ENCODE peak calls at places on chromosomes 12 and 14, in ten cellular contexts. One of them, this sample, is unnamed.

GRCh38 chr12:30847259-30847658 is 79.3 kb upstream of the TSPAN11 start:
- DNase-seq in stimulated activated CD8-positive, alpha-beta memory T cell treated with anti-CD3 and anti-CD28 coated beads, Interleukin-7, amount 100 ng/mL, for 24 hours: no peak
- DNase-seq in GM18507: no peak
- DNase-seq in stimulated activated CD4-positive, alpha-beta T cell treated with anti-CD3 and anti-CD28 coated beads, Interleukin-15, amount 100 ng/mL, for 1 hour: no peak
- DNase-seq in RPMI7951: peak; percentile 60
- DNase-seq in non-pigmented ciliary epithelial cell: no peak
- DNase-seq in amygdala: no peak
- DNase-seq in T-helper 2 cell: peak; percentile 17
- DNase-seq in OCI-LY7: peak; percentile 84
- DNase-seq in glutamatergic neuron: no peak
- DNase-seq in this sample: no peak

GRCh38 chr12:16603265-16603915 is 2.6 kb downstream of the LMO3 start:
- DNase-seq in stimulated activated CD8-positive, alpha-beta memory T cell treated with anti-CD3 and anti-CD28 coated beads, Interleukin-7, amount 100 ng/mL, for 24 hours: no peak
- DNase-seq in GM18507: no peak
- DNase-seq in stimulated activated CD4-positive, alpha-beta T cell treated with anti-CD3 and anti-CD28 coated beads, Interleukin-15, amount 100 ng/mL, for 1 hour: no peak
- DNase-seq in RPMI7951: no peak
- DNase-seq in non-pigmented ciliary epithelial cell: no peak
- DNase-seq in amygdala: no peak
- DNase-seq in T-helper 2 cell: no peak
- DNase-seq in OCI-LY7: no peak
- DNase-seq in glutamatergic neuron: no peak
- DNase-seq in this sample: no peak

GRCh38 chr12:14982562-14982961 is 9.7 kb downstream of the PDE6H start:
- DNase-seq in stimulated activated CD8-positive, alpha-beta memory T cell treated with anti-CD3 and anti-CD28 coated beads, Interleukin-7, amount 100 ng/mL, for 24 hours: no peak
- DNase-seq in GM18507: no peak
- DNase-seq in stimulated activated CD4-positive, alpha-beta T cell treated with anti-CD3 and anti-CD28 coated beads, Interleukin-15, amount 100 ng/mL, for 1 hour: no peak
- DNase-seq in RPMI7951: no peak
- DNase-seq in non-pigmented ciliary epithelial cell: no peak
- DNase-seq in amygdala: no peak
- DNase-seq in T-helper 2 cell: no peak
- DNase-seq in OCI-LY7: no peak
- DNase-seq in glutamatergic neuron: no peak
- DNase-seq in this sample: no peak

GRCh38 chr14:81981311-81981675 is 447.6 kb upstream of the SEL1L start:
- DNase-seq in stimulated activated CD8-positive, alpha-beta memory T cell treated with anti-CD3 and anti-CD28 coated beads, Interleukin-7, amount 100 ng/mL, for 24 hours: no peak
- DNase-seq in GM18507: no peak
- DNase-seq in stimulated activated CD4-positive, alpha-beta T cell treated with anti-CD3 and anti-CD28 coated beads, Interleukin-15, amount 100 ng/mL, for 1 hour: no peak
- DNase-seq in RPMI7951: no peak
- DNase-seq in non-pigmented ciliary epithelial cell: no peak
- DNase-seq in amygdala: no peak
- DNase-seq in T-helper 2 cell: no peak
- DNase-seq in OCI-LY7: no peak
- DNase-seq in glutamatergic neuron: no peak
- DNase-seq in this sample: no peak

GRCh38 chr12:17333287-17333686 is 727.3 kb upstream of the LMO3 start:
- DNase-seq in stimulated activated CD8-positive, alpha-beta memory T cell treated with anti-CD3 and anti-CD28 coated beads, Interleukin-7, amount 100 ng/mL, for 24 hours: no peak
- DNase-seq in GM18507: no peak
- DNase-seq in stimulated activated CD4-positive, alpha-beta T cell treated with anti-CD3 and anti-CD28 coated beads, Interleukin-15, amount 100 ng/mL, for 1 hour: no peak
- DNase-seq in RPMI7951: no peak
- DNase-seq in non-pigmented ciliary epithelial cell: no peak
- DNase-seq in amygdala: no peak
- DNase-seq in T-helper 2 cell: no peak
- DNase-seq in OCI-LY7: no peak
- DNase-seq in glutamatergic neuron: no peak
- DNase-seq in this sample: no peak

GRCh38 chr14:33477752-33478151 is 473.1 kb downstream of the EGLN3 start:
- DNase-seq in stimulated activated CD8-positive, alpha-beta memory T cell treated with anti-CD3 and anti-CD28 coated beads, Interleukin-7, amount 100 ng/mL, for 24 hours: no peak
- DNase-seq in GM18507: no peak
- DNase-seq in stimulated activated CD4-positive, alpha-beta T cell treated with anti-CD3 and anti-CD28 coated beads, Interleukin-15, amount 100 ng/mL, for 1 hour: no peak
- DNase-seq in RPMI7951: no peak
- DNase-seq in non-pigmented ciliary epithelial cell: no peak
- DNase-seq in amygdala: no peak
- DNase-seq in T-helper 2 cell: no peak
- DNase-seq in OCI-LY7: no peak
- DNase-seq in glutamatergic neuron: no peak
- DNase-seq in this sample: no peak

GRCh38 chr14:44941591-44941990 is 20.2 kb downstream of the KLHL28 start:
- DNase-seq in stimulated activated CD8-positive, alpha-beta memory T cell treated with anti-CD3 and anti-CD28 coated beads, Interleukin-7, amount 100 ng/mL, for 24 hours: no peak
- DNase-seq in GM18507: no peak
- DNase-seq in stimulated activated CD4-positive, alpha-beta T cell treated with anti-CD3 and anti-CD28 coated beads, Interleukin-15, amount 100 ng/mL, for 1 hour: no peak
- DNase-seq in RPMI7951: no peak
- DNase-seq in non-pigmented ciliary epithelial cell: no peak
- DNase-seq in amygdala: no peak
- DNase-seq in T-helper 2 cell: no peak
- DNase-seq in OCI-LY7: no peak
- DNase-seq in glutamatergic neuron: no peak
- DNase-seq in this sample: no peak

GRCh38 chr14:105855893-105856675 is 329.7 kb downstream of the TMEM121 start:
- DNase-seq in stimulated activated CD8-positive, alpha-beta memory T cell treated with anti-CD3 and anti-CD28 coated beads, Interleukin-7, amount 100 ng/mL, for 24 hours: no peak
- DNase-seq in GM18507: no peak
- DNase-seq in stimulated activated CD4-positive, alpha-beta T cell treated with anti-CD3 and anti-CD28 coated beads, Interleukin-15, amount 100 ng/mL, for 1 hour: no peak
- DNase-seq in RPMI7951: no peak
- DNase-seq in non-pigmented ciliary epithelial cell: no peak
- DNase-seq in amygdala: no peak
- DNase-seq in T-helper 2 cell: no peak
- DNase-seq in OCI-LY7: peak; percentile 66
- DNase-seq in glutamatergic neuron: no peak
- DNase-seq in this sample: no peak

GRCh38 chr14:93974833-93975232 is 1.5 kb downstream of the ASB2 start:
- DNase-seq in stimulated activated CD8-positive, alpha-beta memory T cell treated with anti-CD3 and anti-CD28 coated beads, Interleukin-7, amount 100 ng/mL, for 24 hours: no peak
- DNase-seq in GM18507: no peak
- DNase-seq in stimulated activated CD4-positive, alpha-beta T cell treated with anti-CD3 and anti-CD28 coated beads, Interleukin-15, amount 100 ng/mL, for 1 hour: no peak
- DNase-seq in RPMI7951: no peak
- DNase-seq in non-pigmented ciliary epithelial cell: no peak
- DNase-seq in amygdala: no peak
- DNase-seq in T-helper 2 cell: no peak
- DNase-seq in OCI-LY7: no peak
- DNase-seq in glutamatergic neuron: peak; percentile 68
- DNase-seq in this sample: peak; percentile 50

GRCh38 chr12:108098374-108098773 is 30.7 kb upstream of the WSCD2 start:
- DNase-seq in stimulated activated CD8-positive, alpha-beta memory T cell treated with anti-CD3 and anti-CD28 coated beads, Interleukin-7, amount 100 ng/mL, for 24 hours: no peak
- DNase-seq in GM18507: no peak
- DNase-seq in stimulated activated CD4-positive, alpha-beta T cell treated with anti-CD3 and anti-CD28 coated beads, Interleukin-15, amount 100 ng/mL, for 1 hour: no peak
- DNase-seq in RPMI7951: no peak
- DNase-seq in non-pigmented ciliary epithelial cell: no peak
- DNase-seq in amygdala: no peak
- DNase-seq in T-helper 2 cell: no peak
- DNase-seq in OCI-LY7: no peak
- DNase-seq in glutamatergic neuron: no peak
- DNase-seq in this sample: no peak

GRCh38 chr14:44453433-44454171 is 53.5 kb downstream of the FSCB start:
- DNase-seq in stimulated activated CD8-positive, alpha-beta memory T cell treated with anti-CD3 and anti-CD28 coated beads, Interleukin-7, amount 100 ng/mL, for 24 hours: no peak
- DNase-seq in GM18507: no peak
- DNase-seq in stimulated activated CD4-positive, alpha-beta T cell treated with anti-CD3 and anti-CD28 coated beads, Interleukin-15, amount 100 ng/mL, for 1 hour: no peak
- DNase-seq in RPMI7951: no peak
- DNase-seq in non-pigmented ciliary epithelial cell: no peak
- DNase-seq in amygdala: no peak
- DNase-seq in T-helper 2 cell: no peak
- DNase-seq in OCI-LY7: no peak
- DNase-seq in glutamatergic neuron: no peak
- DNase-seq in this sample: no peak

GRCh38 chr12:110170535-110171185 is 46.5 kb downstream of the IFT81 start:
- DNase-seq in stimulated activated CD8-positive, alpha-beta memory T cell treated with anti-CD3 and anti-CD28 coated beads, Interleukin-7, amount 100 ng/mL, for 24 hours: no peak
- DNase-seq in GM18507: no peak
- DNase-seq in stimulated activated CD4-positive, alpha-beta T cell treated with anti-CD3 and anti-CD28 coated beads, Interleukin-15, amount 100 ng/mL, for 1 hour: no peak
- DNase-seq in RPMI7951: no peak
- DNase-seq in non-pigmented ciliary epithelial cell: no peak
- DNase-seq in amygdala: no peak
- DNase-seq in T-helper 2 cell: no peak
- DNase-seq in OCI-LY7: no peak
- DNase-seq in glutamatergic neuron: no peak
- DNase-seq in this sample: no peak

GRCh38 chr12:90078344-90078743 is 369.7 kb upstream of the ATP2B1 start:
- DNase-seq in stimulated activated CD8-positive, alpha-beta memory T cell treated with anti-CD3 and anti-CD28 coated beads, Interleukin-7, amount 100 ng/mL, for 24 hours: no peak
- DNase-seq in GM18507: no peak
- DNase-seq in stimulated activated CD4-positive, alpha-beta T cell treated with anti-CD3 and anti-CD28 coated beads, Interleukin-15, amount 100 ng/mL, for 1 hour: no peak
- DNase-seq in RPMI7951: no peak
- DNase-seq in non-pigmented ciliary epithelial cell: no peak
- DNase-seq in amygdala: no peak
- DNase-seq in T-helper 2 cell: no peak
- DNase-seq in OCI-LY7: no peak
- DNase-seq in glutamatergic neuron: no peak
- DNase-seq in this sample: no peak

GRCh38 chr12:62724285-62724684 is 210.7 kb downstream of the PPM1H start:
- DNase-seq in stimulated activated CD8-positive, alpha-beta memory T cell treated with anti-CD3 and anti-CD28 coated beads, Interleukin-7, amount 100 ng/mL, for 24 hours: no peak
- DNase-seq in GM18507: no peak
- DNase-seq in stimulated activated CD4-positive, alpha-beta T cell treated with anti-CD3 and anti-CD28 coated beads, Interleukin-15, amount 100 ng/mL, for 1 hour: no peak
- DNase-seq in RPMI7951: no peak
- DNase-seq in non-pigmented ciliary epithelial cell: no peak
- DNase-seq in amygdala: no peak
- DNase-seq in T-helper 2 cell: no peak
- DNase-seq in OCI-LY7: no peak
- DNase-seq in glutamatergic neuron: no peak
- DNase-seq in this sample: no peak

GRCh38 chr12:70885952-70886351 is 34.6 kb downstream of the PTPRR start:
- DNase-seq in stimulated activated CD8-positive, alpha-beta memory T cell treated with anti-CD3 and anti-CD28 coated beads, Interleukin-7, amount 100 ng/mL, for 24 hours: no peak
- DNase-seq in GM18507: no peak
- DNase-seq in stimulated activated CD4-positive, alpha-beta T cell treated with anti-CD3 and anti-CD28 coated beads, Interleukin-15, amount 100 ng/mL, for 1 hour: no peak
- DNase-seq in RPMI7951: no peak
- DNase-seq in non-pigmented ciliary epithelial cell: no peak
- DNase-seq in amygdala: no peak
- DNase-seq in T-helper 2 cell: no peak
- DNase-seq in OCI-LY7: no peak
- DNase-seq in glutamatergic neuron: no peak
- DNase-seq in this sample: no peak

GRCh38 chr12:111038941-111039340 is 118.6 kb upstream of the MYL2 start:
- DNase-seq in stimulated activated CD8-positive, alpha-beta memory T cell treated with anti-CD3 and anti-CD28 coated beads, Interleukin-7, amount 100 ng/mL, for 24 hours: no peak
- DNase-seq in GM18507: no peak
- DNase-seq in stimulated activated CD4-positive, alpha-beta T cell treated with anti-CD3 and anti-CD28 coated beads, Interleukin-15, amount 100 ng/mL, for 1 hour: no peak
- DNase-seq in RPMI7951: no peak
- DNase-seq in non-pigmented ciliary epithelial cell: no peak
- DNase-seq in amygdala: no peak
- DNase-seq in T-helper 2 cell: no peak
- DNase-seq in OCI-LY7: peak; percentile 24
- DNase-seq in glutamatergic neuron: no peak
- DNase-seq in this sample: no peak

GRCh38 chr12:13505636-13506035 is 309.1 kb downstream of the EMP1 start:
- DNase-seq in stimulated activated CD8-positive, alpha-beta memory T cell treated with anti-CD3 and anti-CD28 coated beads, Interleukin-7, amount 100 ng/mL, for 24 hours: no peak
- DNase-seq in GM18507: no peak
- DNase-seq in stimulated activated CD4-positive, alpha-beta T cell treated with anti-CD3 and anti-CD28 coated beads, Interleukin-15, amount 100 ng/mL, for 1 hour: no peak
- DNase-seq in RPMI7951: no peak
- DNase-seq in non-pigmented ciliary epithelial cell: no peak
- DNase-seq in amygdala: no peak
- DNase-seq in T-helper 2 cell: no peak
- DNase-seq in OCI-LY7: no peak
- DNase-seq in glutamatergic neuron: no peak
- DNase-seq in this sample: no peak

GRCh38 chr14:103130965-103131364 is 7.7 kb downstream of the TNFAIP2 start:
- DNase-seq in stimulated activated CD8-positive, alpha-beta memory T cell treated with anti-CD3 and anti-CD28 coated beads, Interleukin-7, amount 100 ng/mL, for 24 hours: no peak
- DNase-seq in GM18507: no peak
- DNase-seq in stimulated activated CD4-positive, alpha-beta T cell treated with anti-CD3 and anti-CD28 coated beads, Interleukin-15, amount 100 ng/mL, for 1 hour: no peak
- DNase-seq in RPMI7951: no peak
- DNase-seq in non-pigmented ciliary epithelial cell: no peak
- DNase-seq in amygdala: no peak
- DNase-seq in T-helper 2 cell: no peak
- DNase-seq in OCI-LY7: no peak
- DNase-seq in glutamatergic neuron: no peak
- DNase-seq in this sample: no peak